ENCODE peak calls at places on chromosomes 1 and 21, in nine cellular contexts. One of them, this sample, is unnamed.

GRCh38 chr21:25179116-25179515 is 428.2 kb downstream of the MRPL39 start:
- DNase-seq in endothelial cell: no peak
- DNase-seq in naive thymus-derived CD8-positive, alpha-beta T cell: no peak
- DNase-seq in stomach: no peak
- DNase-seq in mucosa of gallbladder: no peak
- DNase-seq in WTC11: no peak
- DNase-seq in NCI-H146: no peak
- DNase-seq in CD8-positive, alpha-beta T cell: no peak
- DNase-seq in stimulated activated CD4-positive, alpha-beta T cell treated with anti-CD3 and anti-CD28 coated beads, Interleukin-1b, Interleukin-23, amount 100 ng/mL, for 24 hours: no peak
- DNase-seq in this sample: no peak

GRCh38 chr1:1185101-1185765 is 11.6 kb downstream of the TTLL10 start:
- DNase-seq in endothelial cell: peak
- DNase-seq in stimulated activated CD4-positive, alpha-beta T cell treated with anti-CD3 and anti-CD28 coated beads, Interleukin-1b, Interleukin-23, amount 100 ng/mL, for 24 hours: no peak
- DNase-seq in WTC11: peak
- DNase-seq in mucosa of gallbladder: no peak
- DNase-seq in CD8-positive, alpha-beta T cell: no peak
- DNase-seq in stomach: no peak
- DNase-seq in naive thymus-derived CD8-positive, alpha-beta T cell: no peak
- DNase-seq in NCI-H146: no peak
- DNase-seq in this sample: no peak

GRCh38 chr1:54849219-54850081 is 37.5 kb downstream of the DHCR24 start:
- DNase-seq in NCI-H146: no peak
- DNase-seq in endothelial cell: no peak
- DNase-seq in WTC11: no peak
- DNase-seq in naive thymus-derived CD8-positive, alpha-beta T cell: no peak
- DNase-seq in stomach: no peak
- DNase-seq in mucosa of gallbladder: no peak
- DNase-seq in CD8-positive, alpha-beta T cell: no peak
- DNase-seq in stimulated activated CD4-positive, alpha-beta T cell treated with anti-CD3 and anti-CD28 coated beads, Interleukin-1b, Interleukin-23, amount 100 ng/mL, for 24 hours: no peak
- DNase-seq in this sample: no peak

GRCh38 chr1:31583995-31584868 is 7.9 kb downstream of the TINAGL1 start:
- DNase-seq in CD8-positive, alpha-beta T cell: no peak
- DNase-seq in stomach: peak
- DNase-seq in WTC11: no peak
- DNase-seq in NCI-H146: peak
- DNase-seq in endothelial cell: no peak
- DNase-seq in mucosa of gallbladder: peak
- DNase-seq in stimulated activated CD4-positive, alpha-beta T cell treated with anti-CD3 and anti-CD28 coated beads, Interleukin-1b, Interleukin-23, amount 100 ng/mL, for 24 hours: no peak
- DNase-seq in naive thymus-derived CD8-positive, alpha-beta T cell: no peak
- DNase-seq in this sample: no peak

GRCh38 chr1:64623750-64624445 is 121.0 kb upstream of the RAVER2 start:
- DNase-seq in naive thymus-derived CD8-positive, alpha-beta T cell: no peak
- DNase-seq in mucosa of gallbladder: no peak
- DNase-seq in endothelial cell: no peak
- DNase-seq in WTC11: no peak
- DNase-seq in stimulated activated CD4-positive, alpha-beta T cell treated with anti-CD3 and anti-CD28 coated beads, Interleukin-1b, Interleukin-23, amount 100 ng/mL, for 24 hours: no peak
- DNase-seq in NCI-H146: no peak
- DNase-seq in stomach: no peak
- DNase-seq in CD8-positive, alpha-beta T cell: no peak
- DNase-seq in this sample: no peak

GRCh38 chr1:51491166-51491981 is 27.7 kb downstream of the EPS15 start:
- DNase-seq in stimulated activated CD4-positive, alpha-beta T cell treated with anti-CD3 and anti-CD28 coated beads, Interleukin-1b, Interleukin-23, amount 100 ng/mL, for 24 hours: no peak
- DNase-seq in CD8-positive, alpha-beta T cell: no peak
- DNase-seq in naive thymus-derived CD8-positive, alpha-beta T cell: no peak
- DNase-seq in WTC11: no peak
- DNase-seq in stomach: no peak
- DNase-seq in NCI-H146: peak
- DNase-seq in endothelial cell: no peak
- DNase-seq in mucosa of gallbladder: no peak
- DNase-seq in this sample: no peak

GRCh38 chr1:157151506-157151905 is 13.3 kb upstream of the ETV3 start:
- DNase-seq in naive thymus-derived CD8-positive, alpha-beta T cell: no peak
- DNase-seq in mucosa of gallbladder: no peak
- DNase-seq in endothelial cell: no peak
- DNase-seq in NCI-H146: no peak
- DNase-seq in WTC11: no peak
- DNase-seq in CD8-positive, alpha-beta T cell: no peak
- DNase-seq in stomach: no peak
- DNase-seq in stimulated activated CD4-positive, alpha-beta T cell treated with anti-CD3 and anti-CD28 coated beads, Interleukin-1b, Interleukin-23, amount 100 ng/mL, for 24 hours: no peak
- DNase-seq in this sample: no peak

GRCh38 chr1:44723496-44724407 is 7.2 kb downstream of the RNU5D-1 start:
- DNase-seq in naive thymus-derived CD8-positive, alpha-beta T cell: no peak
- DNase-seq in CD8-positive, alpha-beta T cell: peak
- DNase-seq in stomach: no peak
- DNase-seq in mucosa of gallbladder: no peak
- DNase-seq in WTC11: no peak
- DNase-seq in stimulated activated CD4-positive, alpha-beta T cell treated with anti-CD3 and anti-CD28 coated beads, Interleukin-1b, Interleukin-23, amount 100 ng/mL, for 24 hours: no peak
- DNase-seq in endothelial cell: no peak
- DNase-seq in NCI-H146: no peak
- DNase-seq in this sample: no peak

GRCh38 chr21:28699591-28700259 is 293.0 kb downstream of the LTN1 start:
- DNase-seq in CD8-positive, alpha-beta T cell: no peak
- DNase-seq in WTC11: no peak
- DNase-seq in stimulated activated CD4-positive, alpha-beta T cell treated with anti-CD3 and anti-CD28 coated beads, Interleukin-1b, Interleukin-23, amount 100 ng/mL, for 24 hours: no peak
- DNase-seq in stomach: no peak
- DNase-seq in NCI-H146: no peak
- DNase-seq in mucosa of gallbladder: no peak
- DNase-seq in endothelial cell: no peak
- DNase-seq in naive thymus-derived CD8-positive, alpha-beta T cell: no peak
- DNase-seq in this sample: no peak

This sample was measured in T-cell.